ENCODE peak calls at places on chromosomes 3 and 15, in five cellular contexts. N is IMR-90, J is ovary, S is colonic mucosa, G is tibial nerve. L is an unnamed sample.
A peak's percentile ranks its signal among the peaks of the same experiment; 100 is the strongest.

GRCh38 chr3:140035856-140036255 is 100.9 kb downstream of the CLSTN2 start:
- DNase-seq in N (no peak), G (no peak), S (no peak), J (no peak), L (no peak)

GRCh38 chr15:66932634-66933024 is 132.8 kb upstream of the SMAD3 start:
- DNase-seq in J (no peak), N (no peak), S (no peak), G (no peak), L (no peak)

GRCh38 chr15:89077750-89078149 is 10.5 kb upstream of the ABHD2 start:
- DNase-seq in S (no peak), N (no peak), J (no peak), G (no peak), L (no peak)

GRCh38 chr3:106006001-106006400 is 137.2 kb upstream of the CBLB start:
- DNase-seq in S (no peak), J (no peak), G (no peak), N (peak; percentile 87), L (no peak)

GRCh38 chr15:80550910-80551265 is 144.2 kb upstream of the ABHD17C start:
- DNase-seq in S (no peak), G (no peak), N (peak; percentile 68), J (no peak), L (no peak)

GRCh38 chr3:181311186-181311585 is 321.6 kb upstream of the DNAJC19 start:
- DNase-seq in N (no peak), G (no peak), S (no peak), J (no peak), L (no peak)

GRCh38 chr15:93058904-93059427 is 30.0 kb downstream of the RGMA start:
- DNase-seq in N (no peak), S (no peak), J (no peak), G (no peak), L (no peak)

GRCh38 chr3:32399030-32399620 is 7.5 kb downstream of the CMTM7 start:
- DNase-seq in G (no peak), N (peak; percentile 60), S (peak; percentile 58), J (no peak), L (no peak)

GRCh38 chr3:123658118-123658859 is 73.4 kb upstream of the HACD2 start:
- DNase-seq in G (peak; percentile 90), S (peak; percentile 65), N (peak; percentile 77), J (no peak), L (peak; percentile 24)

GRCh38 chr3:53533486-53533885 is 39.1 kb downstream of the CACNA1D start:
- DNase-seq in N (no peak), G (no peak), S (no peak), J (no peak), L (no peak)

GRCh38 chr15:75693501-75694240 is 19.0 kb downstream of the CSPG4 start:
- DNase-seq in S (no peak), N (peak; percentile 76), J (peak; percentile 41), G (no peak), L (no peak)

GRCh38 chr15:42144841-42145375 is 11.5 kb downstream of the PLA2G4F start:
- DNase-seq in J (no peak), N (no peak), S (no peak), G (no peak), L (no peak)

GRCh38 chr15:69265347-69265955 is 33.3 kb upstream of the PAQR5 start:
- DNase-seq in N (peak; percentile 17), G (peak; percentile 33), S (no peak), J (no peak), L (no peak)

GRCh38 chr3:186990878-186991308 is 60.6 kb downstream of the ST6GAL1 start:
- DNase-seq in S (no peak), G (no peak), J (no peak), N (peak; percentile 22), L (peak; percentile 9)

GRCh38 chr3:14725564-14726420 is 50.9 kb downstream of the C3orf20 start:
- DNase-seq in N (peak; percentile 68), S (peak; percentile 38), J (peak; percentile 81), G (peak; percentile 7), L (no peak)

GRCh38 chr3:85481411-85482192 is 522.8 kb downstream of the CADM2 start:
- DNase-seq in S (no peak), J (no peak), N (no peak), G (no peak), L (no peak)

GRCh38 chr15:75718326-75718725 is 5.7 kb upstream of the CSPG4 start:
- DNase-seq in N (peak; percentile 76), S (no peak), G (no peak), J (no peak), L (no peak)

GRCh38 chr3:136844726-136845125 is 17.3 kb upstream of the NCK1 start:
- DNase-seq in S (no peak), N (no peak), G (no peak), J (no peak), L (no peak)

DNA sequence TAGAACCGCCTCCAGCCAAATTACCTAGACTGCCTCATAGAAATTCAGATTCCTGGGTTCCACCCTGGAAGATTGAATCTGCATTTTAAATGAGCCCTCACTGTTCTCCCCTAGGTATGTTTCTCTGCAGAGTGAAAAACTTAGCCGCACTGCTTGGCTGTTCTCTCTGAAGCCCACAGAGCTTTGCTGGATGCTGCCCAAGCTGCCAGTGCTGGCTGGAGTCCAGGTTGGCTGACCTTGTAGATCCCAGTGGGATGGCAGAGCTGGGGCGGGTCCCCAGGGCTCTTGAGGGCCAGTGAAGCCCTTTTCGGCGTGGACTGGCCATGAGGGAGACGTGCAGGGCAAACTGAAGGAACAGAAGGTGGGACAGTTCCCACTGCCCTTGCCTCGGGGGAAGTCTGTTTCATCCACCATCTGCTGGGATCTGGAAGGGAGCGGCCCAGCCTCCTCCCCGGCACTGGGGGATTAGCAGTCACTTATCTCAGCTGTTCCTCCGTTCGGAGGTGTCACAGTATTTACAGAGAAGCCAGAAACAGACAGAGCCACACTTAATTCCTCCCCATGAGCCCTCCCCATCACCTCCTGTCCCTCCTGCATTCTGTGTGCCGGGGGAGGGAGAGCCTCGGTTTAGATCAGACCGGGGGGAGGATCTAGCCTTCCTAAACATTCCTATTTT is 3.9 kb upstream of the ACTC1 start:
- DNase-seq in N (no peak), S (no peak), G (no peak), J (peak; percentile 45), L (peak; percentile 36)
- H3K27ac ChIP-seq in N (no peak overlapping the region), S (no peak overlapping the region), G (no peak overlapping the region), J (no peak overlapping the region), L (no peak overlapping the region)

GRCh38 chr3:40780801-40781406 is 256.1 kb downstream of the ZNF621 start:
- DNase-seq in G (peak; percentile 43), J (peak; percentile 36), N (no peak), S (no peak), L (peak; percentile 24)

GRCh38 chr3:40780341-40780800 is 255.6 kb downstream of the ZNF621 start:
- DNase-seq in N (no peak), J (peak; percentile 67), G (peak; percentile 66), S (peak; percentile 36), L (peak; percentile 78)

GRCh38 chr3:40779039-40779438 is 254.3 kb downstream of the ZNF621 start:
- DNase-seq in N (no peak), J (no peak), S (no peak), G (no peak), L (no peak)

GRCh38 chr3:40782086-40782721 is 257.4 kb downstream of the ZNF621 start:
- DNase-seq in S (no peak), G (no peak), J (no peak), N (no peak), L (no peak)
- H3K27ac ChIP-seq in S (no peak overlapping the region), G (no peak overlapping the region), J (no peak overlapping the region), N (no peak overlapping the region), L (no peak overlapping the region)

DNA sequence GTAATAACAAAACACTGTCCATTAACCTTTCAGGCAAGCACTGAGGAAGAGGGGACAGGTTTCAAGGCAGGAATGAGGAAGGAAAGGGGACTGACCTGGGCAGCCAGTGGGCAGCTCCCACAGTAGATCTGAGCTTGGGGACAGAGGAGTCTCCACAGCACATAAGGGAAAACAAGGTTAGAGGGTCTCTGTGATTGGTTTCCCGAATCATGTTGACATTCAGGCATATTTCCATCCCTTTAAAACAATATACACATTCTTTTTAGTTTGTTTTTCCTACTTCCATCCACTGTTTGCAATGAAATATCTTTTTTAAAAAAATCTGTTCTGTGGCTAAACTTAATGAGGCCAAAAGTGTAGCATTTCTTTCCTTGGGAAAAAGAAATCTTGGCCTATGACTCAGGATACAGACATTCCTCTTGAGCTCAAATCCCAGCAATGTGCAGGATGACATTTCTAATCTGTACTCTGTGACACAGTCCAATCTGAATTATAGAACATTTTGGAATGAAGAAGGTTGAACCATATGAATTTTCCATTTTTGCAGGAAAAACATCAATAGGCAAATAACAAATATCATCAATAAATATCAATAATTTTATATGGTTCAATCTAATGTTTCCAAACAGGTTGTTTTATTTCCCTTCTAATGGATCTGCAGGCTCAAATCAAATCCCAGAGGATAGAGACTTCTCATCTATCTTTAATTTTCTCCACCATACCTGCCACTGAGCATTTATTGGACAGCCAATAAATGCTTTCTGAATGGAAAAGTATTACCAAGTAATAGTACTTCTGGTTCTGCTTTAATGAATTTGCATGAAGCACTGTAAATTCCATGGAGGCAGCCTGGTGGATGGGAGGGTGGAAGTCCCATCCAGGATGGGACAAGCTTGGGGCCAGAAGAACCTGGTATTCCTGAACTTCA is 54.1 kb downstream of the ITGB5 start:
- DNase-seq in G (no peak), J (no peak), S (no peak), N (peak; percentile 95), L (no peak)
- H3K27ac ChIP-seq in G (peak overlapping the region; percentile 36), J (no peak overlapping the region), S (no peak overlapping the region), N (peak overlapping the region; percentile 99), L (no peak overlapping the region)

GRCh38 chr3:102122527-102122926 is 273.2 kb downstream of the NFKBIZ start:
- DNase-seq in J (no peak), G (no peak), N (no peak), S (no peak), L (no peak)

GRCh38 chr3:102124301-102125158 is 275.2 kb downstream of the NFKBIZ start:
- DNase-seq in S (no peak), J (no peak), G (no peak), N (peak; percentile 36), L (no peak)

GRCh38 chr3:102125197-102125993 is 276.1 kb downstream of the NFKBIZ start:
- DNase-seq in S (no peak), N (no peak), J (no peak), G (no peak), L (no peak)

GRCh38 chr3:102125994-102126368 is 276.7 kb downstream of the NFKBIZ start:
- DNase-seq in G (no peak), J (no peak), S (no peak), N (no peak), L (no peak)

GRCh38 chr3:102123590-102124190 is 274.4 kb downstream of the NFKBIZ start:
- DNase-seq in S (no peak), J (no peak), N (peak; percentile 21), G (no peak), L (no peak)
- H3K27ac ChIP-seq in S (no peak overlapping the region), J (no peak overlapping the region), N (peak overlapping the region; percentile 41), G (no peak overlapping the region), L (no peak overlapping the region)

L was measured in substantia nigra.